ENCODE peak calls at places on chromosomes 4 and X, in eight cellular contexts. U, X, L, D, Q, M, W and F are unnamed samples. For H3K27me3, the result is how much of the 10 kb centered on the place peaks cover.

GRCh38 chr4:122842984-122843531 is 16.4 kb downstream of the FGF2 start:
- DNase-seq in U (no peak), X (no peak), L (no peak), D (no peak), Q (no peak), M (peak), W (peak), F (no peak)

GRCh38 chr4:75630174-75630931 is at the start of gene CDKL2:
- DNase-seq in U (peak), X (peak), L (no peak), D (peak), Q (peak), M (peak), W (peak), F (peak)

GRCh38 chr4:74447636-74448233 is 2.8 kb downstream of the AREG start:
- DNase-seq in U (no peak), X (no peak), L (no peak), D (no peak), Q (no peak), M (no peak), W (no peak), F (no peak)

GRCh38 chr4:15677507-15677988 is 4.1 kb upstream of the FAM200B start:
- DNase-seq in U (peak), X (peak), L (peak), D (peak), Q (peak), M (no peak), W (no peak), F (peak)

GRCh38 chrX:85026170-85026569 is 22.5 kb downstream of the APOOL start:
- DNase-seq in U (peak), X (no peak), L (no peak), D (no peak), Q (no peak), M (no peak), W (no peak), F (no peak)

GRCh38 chrX:72094894-72095293 is 36.8 kb downstream of the RTL5 start:
- DNase-seq in U (peak), X (no peak), L (peak), D (peak), Q (no peak), M (peak), W (peak), F (no peak)

GRCh38 chr4:47647544-47647943 is 162.5 kb downstream of the ATP10D start:
- DNase-seq in U (no peak), X (no peak), L (peak), D (no peak), Q (no peak), M (no peak), W (no peak), F (no peak)

GRCh38 chrX:38426785-38427184 is 74.4 kb downstream of the OTC start:
- DNase-seq in U (no peak), X (peak), L (no peak), D (no peak), Q (no peak), M (no peak), W (no peak), F (no peak)

GRCh38 chrX:8726031-8726652 is 5.8 kb downstream of the ANOS1 start:
- DNase-seq in U (peak), X (peak), L (no peak), D (no peak), Q (no peak), M (no peak), W (no peak), F (no peak)

GRCh38 chrX:153494541-153495361 is at the start of gene BGN:
- DNase-seq in U (peak), X (no peak), L (peak), D (no peak), Q (no peak), M (peak), W (peak), F (no peak)

GRCh38 chr4:188106454-188106853 is 2.9 kb downstream of the TRIML2 start:
- DNase-seq in U (no peak), X (no peak), L (no peak), D (no peak), Q (no peak), M (no peak), W (peak), F (no peak)

GRCh38 chr4:37699874-37700481 is 13.8 kb upstream of the RELL1 start:
- DNase-seq in U (no peak), X (no peak), L (no peak), D (no peak), Q (no peak), M (no peak), W (no peak), F (no peak)

GRCh38 chr4:13543648-13544555 is at the start of gene NKX3-2:
- DNase-seq in U (peak), X (peak), L (peak), D (no peak), Q (no peak), M (peak), W (no peak), F (no peak)

GRCh38 chrX:49673394-49673793 is 22.4 kb downstream of the PAGE1 start:
- DNase-seq in U (no peak), X (no peak), L (no peak), D (no peak), Q (no peak), M (no peak), W (no peak), F (no peak)

GRCh38 chr4:126046081-126046614 is 731.4 kb downstream of the FAT4 start:
- DNase-seq in U (no peak), X (no peak), L (peak), D (no peak), Q (no peak), M (no peak), W (no peak), F (no peak)

GRCh38 chr4:26132858-26133257 is 188.0 kb upstream of the RBPJ start:
- DNase-seq in U (peak), X (no peak), L (no peak), D (no peak), Q (no peak), M (no peak), W (no peak), F (no peak)

GRCh38 chr4:24560770-24561415 is 23.5 kb downstream of the DHX15 start:
- DNase-seq in U (no peak), X (no peak), L (peak), D (no peak), Q (no peak), M (no peak), W (no peak), F (no peak)

GRCh38 chr4:94803181-94803580 is 45.4 kb downstream of the BMPR1B start:
- DNase-seq in U (no peak), X (no peak), L (no peak), D (no peak), Q (no peak), M (no peak), W (no peak), F (no peak)

GRCh38 chr4:105666693-105667092 is 41.8 kb downstream of the INTS12 start:
- DNase-seq in U (peak), X (peak), L (peak), D (no peak), Q (no peak), M (peak), W (no peak), F (no peak)

GRCh38 chr4:6088950-6089349 is 70.7 kb upstream of the C4orf50 start:
- DNase-seq in U (no peak), X (no peak), L (no peak), D (no peak), Q (no peak), M (no peak), W (no peak), F (no peak)

GRCh38 chrX:136639506-136640176 is 8.3 kb upstream of the CD40LG start:
- DNase-seq in U (no peak), X (peak), L (no peak), D (no peak), Q (no peak), M (no peak), W (no peak), F (no peak)

GRCh38 chrX:33434256-33435092 is 223.1 kb upstream of the DMD start:
- DNase-seq in U (peak), X (peak), L (peak), D (peak), Q (no peak), M (peak), W (peak), F (no peak)

GRCh38 chr4:176565044-176565443 is 227.7 kb downstream of the VEGFC start:
- DNase-seq in U (no peak), X (no peak), L (peak), D (no peak), Q (no peak), M (no peak), W (no peak), F (no peak)

GRCh38 chr4:76605099-76605563 is 170.1 kb downstream of the SHROOM3 start:
- DNase-seq in U (no peak), X (no peak), L (peak), D (no peak), Q (no peak), M (no peak), W (no peak), F (no peak)

GRCh38 chr4:182925298-182925738 is 8.1 kb upstream of the DCTD start:
- DNase-seq in U (peak), X (peak), L (peak), D (peak), Q (peak), M (peak), W (peak), F (peak)

GRCh38 chrX:153646620-153647373 is at the start of gene DUSP9:
- DNase-seq in U (peak), X (no peak), L (no peak), D (peak), Q (no peak), M (peak), W (peak), F (no peak)

GRCh38 chr4:3679071-3679825 is 86.9 kb upstream of the ADRA2C start:
- DNase-seq in U (no peak), X (no peak), L (no peak), D (no peak), Q (no peak), M (no peak), W (no peak), F (no peak)

GRCh38 chr4:187321741-187322140 is 598.1 kb upstream of the FAT1 start:
- DNase-seq in U (no peak), X (no peak), L (no peak), D (no peak), Q (no peak), M (no peak), W (no peak), F (no peak)

GRCh38 chr4:57151481-57151880 is 41.3 kb upstream of the IGFBP7 start:
- DNase-seq in U (peak), X (peak), L (no peak), D (no peak), Q (no peak), M (no peak), W (no peak), F (no peak)

GRCh38 chr4:180059216-180059881 is 2183.9 kb upstream of the TENM3 start:
- DNase-seq in U (peak), X (no peak), L (no peak), D (no peak), Q (no peak), M (peak), W (no peak), F (no peak)

GRCh38 chrX:826026-826425 is 195.4 kb downstream of the SHOX start:
- DNase-seq in U (no peak), X (no peak), L (no peak), D (no peak), Q (no peak), M (no peak), W (no peak), F (no peak)

GRCh38 chr4:14906805-14907204 is 95.5 kb upstream of the CPEB2 start:
- DNase-seq in U (no peak), X (peak), L (no peak), D (no peak), Q (no peak), M (no peak), W (no peak), F (no peak)

GRCh38 chr4:169492436-169493163 is 119.8 kb downstream of the NEK1 start:
- DNase-seq in U (peak), X (peak), L (peak), D (peak), Q (peak), M (peak), W (no peak), F (no peak)

GRCh38 chrX:150364347-150365050 is 1.4 kb downstream of the MAMLD1 start:
- DNase-seq in U (peak), X (peak), L (peak), D (no peak), Q (no peak), M (peak), W (peak), F (no peak)
- H3K27me3 ChIP-seq in U (half or more), X (under half), L (under half), D (under half), Q (under half), M (half or more), W (under half), F (under half)

GRCh38 chr4:116439330-116439729 is 646.0 kb downstream of the TRAM1L1 start:
- DNase-seq in U (no peak), X (no peak), L (no peak), D (no peak), Q (no peak), M (no peak), W (no peak), F (no peak)
- H3K27me3 ChIP-seq in U (under half), X (under half), L (under half), D (under half), Q (under half), M (under half), W (under half), F (under half)

GRCh38 chr4:92654084-92654483 is 350.3 kb downstream of the GRID2 start:
- DNase-seq in U (no peak), X (no peak), L (no peak), D (no peak), Q (no peak), M (no peak), W (no peak), F (no peak)

GRCh38 chr4:92658318-92658717 is 354.6 kb downstream of the GRID2 start:
- DNase-seq in U (no peak), X (no peak), L (no peak), D (no peak), Q (no peak), M (peak), W (no peak), F (no peak)

DNA sequence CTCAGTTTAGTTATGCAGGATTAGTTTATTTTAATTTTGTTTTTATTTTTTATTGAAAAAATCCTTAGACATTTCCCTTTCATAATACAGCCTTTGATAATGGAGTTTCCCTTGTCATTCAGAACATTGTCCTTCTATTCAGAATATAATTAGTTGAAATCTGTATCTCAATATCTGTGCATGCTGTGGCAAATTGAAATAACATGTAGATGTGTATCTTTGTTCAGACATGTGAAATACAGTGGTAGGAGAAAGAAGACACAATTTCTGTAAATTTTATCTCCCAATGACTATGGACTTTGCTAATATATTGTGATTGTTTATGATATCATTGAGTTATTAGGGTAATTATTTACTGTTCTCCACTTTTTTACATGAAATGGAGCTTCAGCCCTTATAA is 353.9 kb downstream of the GRID2 start:
- DNase-seq in U (no peak), X (no peak), L (no peak), D (no peak), Q (no peak), M (no peak), W (no peak), F (no peak)
- H3K27me3 ChIP-seq in U (under half), X (under half), L (under half), D (under half), Q (under half), M (under half), W (under half), F (under half)

DNA sequence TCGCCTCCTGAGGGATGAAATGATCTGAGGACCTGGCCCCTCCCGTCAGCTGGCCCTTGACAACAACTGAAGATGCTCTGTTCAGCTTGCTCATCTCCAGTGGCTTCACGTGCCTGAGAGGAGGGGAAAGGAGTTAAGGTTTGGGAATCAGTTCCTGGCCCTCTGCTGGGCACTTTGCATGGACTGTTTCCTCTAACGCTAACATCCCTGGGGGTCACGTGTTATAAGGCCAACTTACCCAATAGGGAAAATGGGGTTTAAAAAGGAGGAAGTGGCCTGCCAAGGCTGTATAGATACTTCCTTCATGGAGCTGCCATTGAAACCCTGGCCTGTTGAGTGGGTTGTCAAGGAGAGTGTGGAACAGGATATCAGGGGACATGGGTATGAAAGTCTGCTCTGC is 65.6 kb downstream of the OR13H1 start:
- DNase-seq in U (peak), X (no peak), L (no peak), D (no peak), Q (no peak), M (no peak), W (no peak), F (no peak)
- H3K27me3 ChIP-seq in U (under half), X (under half), L (under half), D (under half), Q (under half), M (under half), W (under half), F (under half)